ENCODE peak calls at places on chromosomes 2 and 18, in nine cellular contexts. One of them, this sample, is unnamed.

GRCh38 chr2:237390235-237390634 is 23.7 kb downstream of the COL6A3 start:
- DNase-seq in HCT116: no peak
- DNase-seq in spleen: no peak
- DNase-seq in A549: no peak
- DNase-seq in IMR-90: no peak
- DNase-seq in body of pancreas: no peak
- DNase-seq in Peyer's patch: no peak
- DNase-seq in stomach: no peak
- DNase-seq in transverse colon: no peak
- DNase-seq in this sample: no peak

GRCh38 chr2:71880846-71881610 is 266.6 kb downstream of the CYP26B1 start:
- DNase-seq in body of pancreas: no peak
- DNase-seq in transverse colon: peak; percentile 19
- DNase-seq in A549: peak; percentile 47
- DNase-seq in IMR-90: peak; percentile 72
- DNase-seq in spleen: no peak
- DNase-seq in HCT116: peak; percentile 53
- DNase-seq in stomach: no peak
- DNase-seq in Peyer's patch: peak; percentile 56
- DNase-seq in this sample: peak; percentile 49

GRCh38 chr2:64952896-64953482 is 36.2 kb upstream of the SLC1A4 start:
- DNase-seq in HCT116: no peak
- DNase-seq in A549: peak; percentile 70
- DNase-seq in transverse colon: no peak
- DNase-seq in spleen: no peak
- DNase-seq in stomach: no peak
- DNase-seq in IMR-90: peak; percentile 96
- DNase-seq in Peyer's patch: no peak
- DNase-seq in body of pancreas: no peak
- DNase-seq in this sample: no peak

GRCh38 chr2:238166391-238167343 is 7.9 kb downstream of the ERFE start:
- DNase-seq in spleen: peak; percentile 69
- DNase-seq in transverse colon: no peak
- DNase-seq in HCT116: no peak
- DNase-seq in Peyer's patch: peak; percentile 42
- DNase-seq in body of pancreas: no peak
- DNase-seq in IMR-90: no peak
- DNase-seq in stomach: peak; percentile 15
- DNase-seq in A549: no peak
- DNase-seq in this sample: peak; percentile 55

GRCh38 chr18:10239138-10239537 is 215.3 kb upstream of the APCDD1 start:
- DNase-seq in IMR-90: peak; percentile 20
- DNase-seq in spleen: no peak
- DNase-seq in Peyer's patch: no peak
- DNase-seq in transverse colon: no peak
- DNase-seq in stomach: peak; percentile 60
- DNase-seq in HCT116: no peak
- DNase-seq in A549: no peak
- DNase-seq in body of pancreas: peak; percentile 35
- DNase-seq in this sample: no peak

GRCh38 chr18:3998698-3999333 is 456.3 kb downstream of the DLGAP1 start:
- DNase-seq in A549: peak; percentile 70
- DNase-seq in stomach: no peak
- DNase-seq in spleen: no peak
- DNase-seq in HCT116: peak; percentile 43
- DNase-seq in body of pancreas: peak; percentile 14
- DNase-seq in IMR-90: peak; percentile 77
- DNase-seq in Peyer's patch: peak; percentile 50
- DNase-seq in transverse colon: peak; percentile 13
- DNase-seq in this sample: peak; percentile 78

GRCh38 chr2:201208563-201209252 is 25.8 kb downstream of the CASP10 start:
- DNase-seq in HCT116: no peak
- DNase-seq in IMR-90: no peak
- DNase-seq in transverse colon: peak; percentile 52
- DNase-seq in Peyer's patch: peak; percentile 82
- DNase-seq in body of pancreas: no peak
- DNase-seq in spleen: peak; percentile 87
- DNase-seq in stomach: no peak
- DNase-seq in A549: no peak
- DNase-seq in this sample: no peak

GRCh38 chr2:109216332-109216731 is 87.3 kb downstream of the SH3RF3 start:
- DNase-seq in A549: no peak
- DNase-seq in body of pancreas: no peak
- DNase-seq in spleen: no peak
- DNase-seq in HCT116: no peak
- DNase-seq in Peyer's patch: no peak
- DNase-seq in stomach: no peak
- DNase-seq in transverse colon: peak; percentile 26
- DNase-seq in IMR-90: no peak
- DNase-seq in this sample: no peak

GRCh38 chr2:140990416-140990815 is 1140.4 kb downstream of the LRP1B start:
- DNase-seq in spleen: no peak
- DNase-seq in transverse colon: no peak
- DNase-seq in body of pancreas: no peak
- DNase-seq in HCT116: no peak
- DNase-seq in IMR-90: peak; percentile 94
- DNase-seq in stomach: no peak
- DNase-seq in Peyer's patch: no peak
- DNase-seq in A549: peak; percentile 0
- DNase-seq in this sample: no peak

GRCh38 chr18:12455511-12455910 is 47.8 kb downstream of the PRELID3A start:
- DNase-seq in stomach: no peak
- DNase-seq in HCT116: no peak
- DNase-seq in Peyer's patch: no peak
- DNase-seq in transverse colon: no peak
- DNase-seq in IMR-90: peak; percentile 79
- DNase-seq in spleen: no peak
- DNase-seq in body of pancreas: no peak
- DNase-seq in A549: no peak
- DNase-seq in this sample: no peak

GRCh38 chr2:207334631-207335371 is 169.1 kb upstream of the KLF7 start:
- DNase-seq in transverse colon: peak; percentile 47
- DNase-seq in spleen: no peak
- DNase-seq in body of pancreas: peak; percentile 21
- DNase-seq in HCT116: peak; percentile 62
- DNase-seq in stomach: peak; percentile 53
- DNase-seq in IMR-90: peak; percentile 100
- DNase-seq in A549: peak; percentile 88
- DNase-seq in Peyer's patch: peak; percentile 57
- DNase-seq in this sample: no peak

GRCh38 chr2:224278531-224278930 is 123.4 kb downstream of the FAM124B start:
- DNase-seq in transverse colon: no peak
- DNase-seq in HCT116: no peak
- DNase-seq in stomach: no peak
- DNase-seq in spleen: no peak
- DNase-seq in Peyer's patch: no peak
- DNase-seq in IMR-90: peak; percentile 33
- DNase-seq in A549: no peak
- DNase-seq in body of pancreas: no peak
- DNase-seq in this sample: no peak

GRCh38 chr18:46859855-46860254 is 57.5 kb downstream of the PIAS2 start:
- DNase-seq in body of pancreas: no peak
- DNase-seq in Peyer's patch: no peak
- DNase-seq in spleen: no peak
- DNase-seq in stomach: no peak
- DNase-seq in transverse colon: no peak
- DNase-seq in HCT116: no peak
- DNase-seq in IMR-90: peak; percentile 46
- DNase-seq in A549: no peak
- DNase-seq in this sample: no peak

DNA sequence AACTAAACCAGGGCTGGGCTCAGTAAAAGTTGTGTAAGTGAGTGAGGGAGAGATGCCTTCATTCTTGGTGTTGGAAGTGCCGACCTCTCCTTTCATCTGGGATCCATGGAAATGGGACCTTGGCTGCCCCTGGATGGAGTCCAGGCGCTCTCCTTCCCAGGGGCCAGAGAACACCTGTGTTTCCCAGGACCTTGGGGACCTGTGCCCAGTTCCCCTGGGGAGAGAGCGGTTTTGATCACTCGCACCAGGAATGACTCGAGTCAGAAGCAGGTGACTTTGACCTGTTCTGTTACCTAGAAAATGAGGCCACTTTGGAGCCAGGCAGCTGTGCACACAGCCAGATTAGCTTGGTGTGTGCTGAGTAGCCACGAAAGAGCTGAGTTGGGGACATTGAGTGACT is 97.3 kb downstream of the SH3BP4 start:
- DNase-seq in A549: no peak
- DNase-seq in transverse colon: no peak
- DNase-seq in IMR-90: no peak
- DNase-seq in spleen: peak; percentile 33
- DNase-seq in Peyer's patch: peak; percentile 55
- DNase-seq in body of pancreas: peak; percentile 95
- DNase-seq in HCT116: no peak
- DNase-seq in stomach: peak; percentile 88
- DNase-seq in this sample: no peak
- TF ChIP-seq POLR2A in A549: no peak
- TF ChIP-seq POLR2A in transverse colon: no peak
- TF ChIP-seq POLR2A in IMR-90: no peak
- TF ChIP-seq POLR2A in spleen: no peak
- TF ChIP-seq POLR2A in Peyer's patch: no peak
- TF ChIP-seq POLR2A in body of pancreas: no peak
- TF ChIP-seq POLR2A in HCT116: no peak
- TF ChIP-seq POLR2A in stomach: no peak
- TF ChIP-seq POLR2A in this sample: no peak

GRCh38 chr2:46315103-46315890 is 18.1 kb downstream of the EPAS1 start:
- DNase-seq in stomach: peak; percentile 91
- DNase-seq in transverse colon: peak; percentile 85
- DNase-seq in spleen: peak; percentile 79
- DNase-seq in Peyer's patch: peak; percentile 95
- DNase-seq in body of pancreas: peak; percentile 97
- DNase-seq in HCT116: peak; percentile 52
- DNase-seq in A549: peak; percentile 98
- DNase-seq in IMR-90: peak; percentile 95
- DNase-seq in this sample: peak; percentile 73
- TF ChIP-seq POLR2A in stomach: no peak
- TF ChIP-seq POLR2A in transverse colon: peak; percentile 6
- TF ChIP-seq POLR2A in spleen: no peak
- TF ChIP-seq POLR2A in Peyer's patch: no peak
- TF ChIP-seq POLR2A in body of pancreas: no peak
- TF ChIP-seq POLR2A in HCT116: no peak
- TF ChIP-seq POLR2A in A549: peak; percentile 3
- TF ChIP-seq POLR2A in IMR-90: peak; percentile 89
- TF ChIP-seq POLR2A in this sample: peak; percentile 45

GRCh38 chr18:31685097-31686082 is 1.0 kb upstream of the B4GALT6 start:
- DNase-seq in transverse colon: peak; percentile 76
- DNase-seq in Peyer's patch: peak; percentile 77
- DNase-seq in HCT116: peak; percentile 44
- DNase-seq in stomach: peak; percentile 70
- DNase-seq in IMR-90: peak; percentile 54
- DNase-seq in spleen: peak; percentile 90
- DNase-seq in A549: peak; percentile 79
- DNase-seq in body of pancreas: peak; percentile 73
- DNase-seq in this sample: peak; percentile 94
- TF ChIP-seq POLR2A in transverse colon: peak; percentile 44
- TF ChIP-seq POLR2A in Peyer's patch: peak; percentile 69
- TF ChIP-seq POLR2A in HCT116: no peak
- TF ChIP-seq POLR2A in stomach: no peak
- TF ChIP-seq POLR2A in IMR-90: no peak
- TF ChIP-seq POLR2A in spleen: no peak
- TF ChIP-seq POLR2A in A549: peak; percentile 44
- TF ChIP-seq POLR2A in body of pancreas: peak; percentile 38
- TF ChIP-seq POLR2A in this sample: peak; percentile 20

DNA sequence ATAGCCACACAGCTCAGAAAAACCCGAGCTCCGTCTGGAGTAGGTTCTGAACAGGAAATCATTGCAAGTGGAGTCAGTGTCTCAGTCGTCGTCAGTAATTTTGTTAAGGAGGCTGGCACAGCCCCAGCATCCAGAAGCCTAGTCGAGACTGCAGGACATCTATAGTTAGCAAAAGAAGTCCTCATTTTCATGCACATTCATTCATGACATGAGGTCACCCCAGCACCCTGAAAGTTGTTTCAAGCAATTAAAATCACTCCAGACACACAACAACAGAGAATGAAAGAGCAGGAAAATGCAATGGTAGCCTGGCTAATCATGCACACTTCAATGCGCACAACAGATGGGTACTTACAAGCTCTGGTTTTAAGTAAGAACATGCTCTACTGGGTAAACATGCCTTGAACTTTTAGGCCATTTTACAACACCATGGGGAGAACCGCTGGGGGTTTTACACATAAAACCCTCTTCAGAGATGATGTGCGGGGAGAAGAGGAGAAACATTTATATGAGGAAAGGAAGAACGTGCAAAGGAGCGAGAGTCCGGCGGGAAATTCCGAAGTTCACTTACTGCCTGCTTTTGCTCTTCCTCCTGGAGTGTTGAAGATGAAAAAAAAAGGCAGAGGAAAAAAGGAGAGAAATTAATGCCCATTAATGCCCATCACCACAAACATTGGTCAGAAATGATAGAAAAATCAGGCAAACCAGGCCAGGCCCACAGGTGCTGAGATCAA is 77.4 kb upstream of the DNMT3A start:
- DNase-seq in HCT116: no peak
- DNase-seq in transverse colon: no peak
- DNase-seq in Peyer's patch: no peak
- DNase-seq in spleen: no peak
- DNase-seq in A549: no peak
- DNase-seq in IMR-90: no peak
- DNase-seq in stomach: no peak
- DNase-seq in body of pancreas: no peak
- DNase-seq in this sample: no peak
- TF ChIP-seq POLR2A in HCT116: no peak
- TF ChIP-seq POLR2A in transverse colon: no peak
- TF ChIP-seq POLR2A in Peyer's patch: no peak
- TF ChIP-seq POLR2A in spleen: no peak
- TF ChIP-seq POLR2A in A549: no peak
- TF ChIP-seq POLR2A in IMR-90: no peak
- TF ChIP-seq POLR2A in stomach: no peak
- TF ChIP-seq POLR2A in body of pancreas: no peak
- TF ChIP-seq POLR2A in this sample: no peak

GRCh38 chr2:73112026-73112912 is 479 bp downstream of the RAB11FIP5 start:
- DNase-seq in transverse colon: peak; percentile 29
- DNase-seq in spleen: peak; percentile 85
- DNase-seq in stomach: peak; percentile 38
- DNase-seq in IMR-90: peak; percentile 49
- DNase-seq in A549: peak; percentile 61
- DNase-seq in HCT116: peak; percentile 12
- DNase-seq in body of pancreas: peak; percentile 37
- DNase-seq in Peyer's patch: peak; percentile 54
- DNase-seq in this sample: peak; percentile 23
- TF ChIP-seq POLR2A in transverse colon: peak; percentile 42
- TF ChIP-seq POLR2A in spleen: no peak
- TF ChIP-seq POLR2A in stomach: no peak
- TF ChIP-seq POLR2A in IMR-90: no peak
- TF ChIP-seq POLR2A in A549: no peak
- TF ChIP-seq POLR2A in HCT116: no peak
- TF ChIP-seq POLR2A in body of pancreas: peak; percentile 42
- TF ChIP-seq POLR2A in Peyer's patch: no peak
- TF ChIP-seq POLR2A in this sample: no peak

GRCh38 chr18:44245026-44245425 is 435.7 kb upstream of the SETBP1 start:
- DNase-seq in A549: no peak
- DNase-seq in stomach: no peak
- DNase-seq in transverse colon: no peak
- DNase-seq in IMR-90: no peak
- DNase-seq in body of pancreas: no peak
- DNase-seq in spleen: no peak
- DNase-seq in Peyer's patch: no peak
- DNase-seq in HCT116: no peak
- DNase-seq in this sample: no peak
- TF ChIP-seq POLR2A in A549: no peak
- TF ChIP-seq POLR2A in stomach: no peak
- TF ChIP-seq POLR2A in transverse colon: no peak
- TF ChIP-seq POLR2A in IMR-90: no peak
- TF ChIP-seq POLR2A in body of pancreas: no peak
- TF ChIP-seq POLR2A in spleen: no peak
- TF ChIP-seq POLR2A in Peyer's patch: no peak
- TF ChIP-seq POLR2A in HCT116: no peak
- TF ChIP-seq POLR2A in this sample: no peak

GRCh38 chr2:60553992-60554648 is 666 bp upstream of the BCL11A start:
- DNase-seq in transverse colon: peak; percentile 60
- DNase-seq in body of pancreas: peak; percentile 61
- DNase-seq in IMR-90: no peak
- DNase-seq in stomach: no peak
- DNase-seq in A549: peak; percentile 17
- DNase-seq in Peyer's patch: peak; percentile 79
- DNase-seq in spleen: peak; percentile 94
- DNase-seq in HCT116: no peak
- DNase-seq in this sample: peak; percentile 83
- TF ChIP-seq POLR2A in transverse colon: peak; percentile 8
- TF ChIP-seq POLR2A in body of pancreas: peak; percentile 16
- TF ChIP-seq POLR2A in IMR-90: no peak
- TF ChIP-seq POLR2A in stomach: no peak
- TF ChIP-seq POLR2A in A549: no peak
- TF ChIP-seq POLR2A in Peyer's patch: no peak
- TF ChIP-seq POLR2A in spleen: no peak
- TF ChIP-seq POLR2A in HCT116: no peak
- TF ChIP-seq POLR2A in this sample: no peak

This sample was measured in erythroblast.